ENCODE peak calls at places on chromosomes 11 and 22, in four cellular contexts. U is activated T-cell treated with anti-CD3 and anti-CD28 coated beads for 1 hour; G is stimulated activated CD4-positive, alpha-beta T cell treated with anti-CD3 and anti-CD28 coated beads, Interleukin-4, amount 100 ng/mL, for 24 hours; P is keratinocyte. T is an unnamed sample.

GRCh38 chr22:50622723-50623327 is 5.1 kb downstream of the ARSA start:
- DNase-seq in U (no peak), G (no peak), P (no peak), T (no peak)

GRCh38 chr22:23233746-23234408 is 53.6 kb downstream of the BCR start:
- DNase-seq in U (no peak), P (no peak), G (peak), T (no peak)

GRCh38 chr11:103727262-103727661 is 309.2 kb upstream of the DDI1 start:
- DNase-seq in U (no peak), P (no peak), G (no peak), T (no peak)

GRCh38 chr11:122253541-122254317 is 137.7 kb upstream of the BLID start:
- DNase-seq in U (no peak), G (no peak), P (no peak), T (no peak)

GRCh38 chr11:77046060-77046501 is 11.9 kb downstream of the B3GNT6 start:
- DNase-seq in G (peak), U (peak), P (no peak), T (peak)

GRCh38 chr11:120183701-120184141 is 27.1 kb upstream of the OAF start:
- DNase-seq in G (no peak), U (no peak), P (no peak), T (no peak)

GRCh38 chr22:37636949-37637273 is 2.6 kb upstream of the SH3BP1 start:
- DNase-seq in G (no peak), P (no peak), U (no peak), T (no peak)

GRCh38 chr11:65180877-65181568 is 705 bp upstream of the CAPN1 start:
- DNase-seq in U (peak), G (peak), P (no peak), T (peak)

GRCh38 chr11:33319965-33320813 is 63.0 kb downstream of the HIPK3 start:
- DNase-seq in G (no peak), P (no peak), U (no peak), T (no peak)

GRCh38 chr11:121241300-121242176 is 51.0 kb upstream of the SC5D start:
- DNase-seq in P (no peak), G (no peak), U (no peak), T (no peak)

T was measured in GM19239.